ENCODE peak calls at places on chromosomes 5 and 9, in eight cellular contexts. T is K562, X is HepG2, I is H1, B is GM23338, H is HCT116, U is GM12878, M is SK-N-SH. S is an unnamed sample.

GRCh38 chr9:127463891-127464290 is 12.6 kb downstream of the LRSAM1 start:
- DNase-seq in T (no peak), X (no peak), I (no peak), B (no peak), H (no peak), U (no peak), M (no peak), S (no peak)

GRCh38 chr5:75434107-75434506 is 77.3 kb downstream of the CERT1 start:
- DNase-seq in T (no peak), X (no peak), I (no peak), B (no peak), H (no peak), U (no peak), M (no peak), S (no peak)

GRCh38 chr9:112809351-112809848 is 58.8 kb downstream of the SNX30 start:
- DNase-seq in T (no peak), X (no peak), I (no peak), B (no peak), H (no peak), U (peak; percentile 98), M (no peak), S (no peak)

GRCh38 chr9:68507098-68507795 is 33.4 kb downstream of the TMEM252 start:
- DNase-seq in T (peak; percentile 9), X (no peak), I (no peak), B (peak; percentile 32), H (peak; percentile 23), U (no peak), M (peak; percentile 17), S (peak; percentile 14)

GRCh38 chr9:696332-697090 is 145.0 kb upstream of the DMRT1 start:
- DNase-seq in T (no peak), X (peak; percentile 44), I (no peak), B (no peak), H (no peak), U (no peak), M (no peak), S (peak; percentile 77)

GRCh38 chr5:13382232-13382631 is 562.3 kb downstream of the DNAH5 start:
- DNase-seq in T (no peak), X (no peak), I (no peak), B (no peak), H (no peak), U (no peak), M (no peak), S (no peak)

GRCh38 chr5:132110930-132111329 is 37.3 kb downstream of the CSF2 start:
- DNase-seq in T (no peak), X (no peak), I (no peak), B (no peak), H (no peak), U (no peak), M (no peak), S (no peak)

GRCh38 chr9:88161144-88161543 is 22.9 kb upstream of the SPATA31C2 start:
- DNase-seq in T (peak; percentile 56), X (no peak), I (no peak), B (no peak), H (no peak), U (no peak), M (no peak), S (no peak)

GRCh38 chr5:31531543-31531887 is 378 bp downstream of the DROSHA start:
- DNase-seq in T (peak; percentile 61), X (peak; percentile 15), I (no peak), B (no peak), H (no peak), U (no peak), M (peak; percentile 50), S (peak; percentile 40)

GRCh38 chr9:80797427-80797825 is 891.9 kb downstream of the TLE1 start:
- DNase-seq in T (no peak), X (no peak), I (no peak), B (no peak), H (no peak), U (no peak), M (no peak), S (no peak)

GRCh38 chr9:124214596-124215550 is 42.9 kb upstream of the NEK6 start:
- DNase-seq in T (peak; percentile 32), X (no peak), I (no peak), B (no peak), H (no peak), U (no peak), M (no peak), S (no peak)

GRCh38 chr9:126722922-126723806 is 81.7 kb upstream of the ZBTB43 start:
- DNase-seq in T (peak; percentile 71), X (no peak), I (peak; percentile 60), B (peak; percentile 70), H (no peak), U (no peak), M (peak; percentile 87), S (no peak)

DNA sequence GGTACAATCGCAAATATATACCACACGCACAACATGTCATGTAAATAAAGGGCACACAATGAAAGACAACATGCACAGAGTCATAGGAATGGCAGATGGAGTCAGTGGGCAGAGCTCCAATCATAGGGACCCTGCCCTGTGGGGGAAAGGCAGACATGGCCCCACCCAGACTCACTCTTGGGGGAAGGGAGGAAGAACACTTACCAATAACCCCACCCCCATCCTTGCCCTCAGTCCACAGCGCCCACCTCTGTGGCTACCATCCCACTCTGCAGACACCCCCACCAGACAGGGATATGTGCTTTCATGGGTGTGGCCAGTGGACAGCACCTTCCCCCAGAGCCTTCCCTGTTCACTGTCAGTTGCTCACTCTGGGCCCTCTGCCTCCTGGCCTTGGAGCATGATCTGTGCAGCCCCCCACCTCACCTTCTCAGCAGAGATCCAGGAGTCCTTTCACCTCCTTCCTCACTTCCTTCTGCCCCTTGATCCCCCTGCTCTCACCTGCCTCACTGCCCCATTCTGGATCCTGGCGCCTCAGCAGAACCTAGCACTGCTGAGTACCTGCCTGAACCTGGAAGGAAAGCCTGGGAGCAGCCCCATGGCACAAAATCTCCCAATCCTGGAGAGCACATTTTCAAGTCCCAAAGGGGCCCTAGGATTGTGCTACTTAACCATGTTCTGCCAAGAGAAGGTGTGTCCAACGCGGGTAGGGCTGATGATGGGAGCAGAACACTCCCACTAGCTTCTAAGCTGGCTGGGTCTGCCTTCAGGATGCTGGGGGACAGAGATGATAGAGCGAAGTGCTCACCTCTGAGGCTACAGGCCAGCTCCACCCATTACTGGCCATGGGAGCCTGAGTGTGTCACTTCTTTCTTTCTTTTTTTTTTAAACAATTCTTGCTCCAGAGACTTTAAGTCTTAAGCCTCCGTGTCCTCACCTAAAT is 1.5 kb upstream of the PHF19 start:
- DNase-seq in T (peak; percentile 89), X (no peak), I (no peak), B (no peak), H (no peak), U (no peak), M (no peak), S (no peak)
- H3K4me2 ChIP-seq in T (peak overlapping the region; percentile 98), X (peak overlapping the region; percentile 99), I (peak overlapping the region; percentile 79), B (peak overlapping the region; percentile 88), H (peak overlapping the region; percentile 96), U (peak overlapping the region; percentile 93), M (peak overlapping the region; percentile 77), S (peak overlapping the region; percentile 96)

DNA sequence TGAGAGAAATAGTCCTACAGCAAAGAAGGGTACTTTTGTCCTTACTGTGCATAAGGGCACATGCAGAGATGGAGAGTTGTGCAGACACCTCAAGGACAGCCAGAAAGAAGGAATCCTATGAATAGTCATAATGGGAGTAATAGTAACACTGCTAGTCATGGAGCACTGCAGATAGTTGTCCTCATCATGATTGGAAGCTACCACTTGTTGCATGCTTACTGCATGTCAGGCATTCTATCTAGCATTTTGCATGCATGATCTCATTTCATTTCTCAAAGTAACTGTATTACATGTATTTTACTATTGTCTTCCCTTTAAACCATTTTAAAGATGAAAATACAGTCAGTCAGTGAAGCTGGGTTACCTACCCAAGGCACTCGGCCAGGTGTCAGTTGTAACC is 81.3 kb downstream of the PIK3R1 start:
- DNase-seq in T (no peak), X (no peak), I (no peak), B (no peak), H (no peak), U (no peak), M (no peak), S (no peak)
- TF ChIP-seq POLR2AphosphoS5 in T (no peak), X (no peak), I (no peak), B (no peak), H (no peak), U (no peak), M (no peak), S (no peak)

GRCh38 chr5:77419644-77420582 is 72.2 kb downstream of the WDR41 start:
- DNase-seq in T (no peak), X (no peak), I (no peak), B (no peak), H (no peak), U (no peak), M (no peak), S (no peak)
- H3K4me2 ChIP-seq in T (no peak overlapping the region), X (no peak overlapping the region), I (no peak overlapping the region), B (no peak overlapping the region), H (no peak overlapping the region), U (no peak overlapping the region), M (no peak overlapping the region), S (no peak overlapping the region)

DNA sequence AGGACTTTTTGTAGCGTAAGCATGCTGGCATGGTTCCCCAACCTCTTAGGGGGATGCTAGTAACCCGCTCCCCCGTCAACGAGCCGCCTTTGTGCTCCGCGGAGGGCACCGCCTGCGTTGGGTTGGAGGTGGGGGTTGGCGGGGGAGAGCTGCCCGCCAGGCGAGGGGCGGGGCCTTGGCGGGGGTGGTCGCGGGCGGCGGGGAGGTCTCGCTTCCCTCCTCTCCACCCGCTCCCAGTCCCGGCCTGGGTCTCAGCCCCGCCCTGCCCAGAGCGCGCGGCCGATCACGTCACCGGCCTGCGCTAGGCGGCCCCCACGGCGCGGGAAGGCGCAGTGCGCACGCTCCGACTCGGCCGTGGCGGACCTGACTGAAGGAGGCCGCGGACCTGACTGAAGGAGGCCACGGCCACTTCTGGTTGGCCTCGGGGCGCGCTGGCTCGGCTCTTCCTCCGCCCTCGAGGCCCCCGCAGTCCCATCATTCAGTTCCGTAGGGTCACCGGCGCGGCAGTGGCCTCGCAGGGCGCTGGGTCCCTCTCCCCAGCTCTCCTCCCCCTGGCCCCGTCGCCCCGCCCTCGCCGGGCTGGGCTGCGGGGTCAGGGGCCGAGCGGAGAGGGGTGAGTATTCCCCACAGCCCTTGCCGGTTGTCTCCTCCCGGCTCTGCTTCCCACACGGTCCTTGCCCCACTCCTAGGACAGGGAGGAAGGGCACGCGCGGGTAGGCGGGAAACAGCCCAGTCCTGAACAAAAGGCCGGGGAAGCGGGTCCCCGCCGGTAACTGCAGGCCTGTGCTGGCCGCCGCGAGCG is at the start of gene ATG10:
- DNase-seq in T (peak; percentile 95), X (peak; percentile 73), I (peak; percentile 91), B (peak; percentile 94), H (peak; percentile 68), U (peak; percentile 69), M (peak; percentile 99), S (peak; percentile 96)
- TF ChIP-seq POLR2AphosphoS5 in T (peak; percentile 72), X (peak; percentile 90), I (peak; percentile 97), B (peak; percentile 92), H (peak; percentile 93), U (peak; percentile 90), M (peak; percentile 78), S (peak; percentile 61)

GRCh38 chr5:135241536-135241935 is 157.5 kb downstream of the MACROH2A1 start:
- DNase-seq in T (no peak), X (no peak), I (peak; percentile 8), B (no peak), H (no peak), U (no peak), M (no peak), S (no peak)
- H3K4me2 ChIP-seq in T (no peak overlapping the region), X (no peak overlapping the region), I (no peak overlapping the region), B (no peak overlapping the region), H (no peak overlapping the region), U (no peak overlapping the region), M (peak overlapping the region; percentile 37), S (peak overlapping the region; percentile 13)

DNA sequence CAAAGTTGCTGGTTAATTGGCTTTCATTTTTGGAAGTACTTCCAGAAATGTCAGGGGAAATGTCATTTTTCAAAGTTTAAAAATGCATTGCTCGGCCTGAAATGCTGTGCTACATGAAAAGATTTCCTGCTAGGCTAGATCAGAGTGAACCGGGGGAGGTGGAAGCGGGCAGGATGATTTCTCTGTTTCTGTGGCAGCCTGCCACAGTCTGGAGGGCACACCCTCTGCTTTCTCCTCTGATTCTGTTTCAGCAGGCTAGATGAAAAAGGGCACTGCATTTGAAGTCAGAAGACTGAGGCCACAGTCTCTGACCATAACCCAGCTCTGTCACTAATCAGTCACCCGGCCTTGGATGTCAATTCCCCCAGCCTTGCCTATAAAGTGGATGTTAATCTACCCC is 56.0 kb upstream of the BARX1 start:
- DNase-seq in T (no peak), X (no peak), I (no peak), B (no peak), H (no peak), U (no peak), M (no peak), S (no peak)
- TF ChIP-seq POLR2AphosphoS5 in T (no peak), X (no peak), I (no peak), B (no peak), H (no peak), U (no peak), M (no peak), S (no peak)